ENCODE peak calls at places on chromosomes 16 and 17, in ten cellular contexts. H, R, G, K, A, N, B, J, L and Q are unnamed samples.

GRCh38 chr17:12545877-12546513 is 119.7 kb upstream of the MYOCD start:
- DNase-seq in H (no peak), R (no peak), G (no peak), K (peak), A (peak), N (no peak), B (peak), J (no peak), L (no peak), Q (no peak)

GRCh38 chr17:253091-253846 is 71.8 kb upstream of the DOC2B start:
- DNase-seq in H (no peak), R (no peak), G (no peak), K (no peak), A (no peak), N (no peak), B (no peak), J (no peak), L (no peak), Q (no peak)

GRCh38 chr16:22424161-22424937 is 49.9 kb upstream of the CDR2 start:
- DNase-seq in H (no peak), R (no peak), G (no peak), K (no peak), A (no peak), N (no peak), B (no peak), J (no peak), L (no peak), Q (no peak)

GRCh38 chr17:48542114-48542955 is 2.6 kb downstream of the HOXB2 start:
- DNase-seq in H (no peak), R (no peak), G (no peak), K (no peak), A (no peak), N (no peak), B (no peak), J (no peak), L (no peak), Q (peak)

GRCh38 chr17:4997302-4998026 is at the start of the genes INCA1 and KIF1C:
- DNase-seq in H (peak), R (peak), G (peak), K (peak), A (peak), N (peak), B (peak), J (peak), L (peak), Q (peak)

GRCh38 chr17:17497065-17497844 is 1.1 kb upstream of the RASD1 start:
- DNase-seq in H (no peak), R (no peak), G (no peak), K (no peak), A (no peak), N (no peak), B (no peak), J (no peak), L (no peak), Q (no peak)

GRCh38 chr17:42937712-42938596 is 26.3 kb downstream of the AARSD1 start:
- DNase-seq in H (no peak), R (no peak), G (no peak), K (peak), A (peak), N (no peak), B (peak), J (no peak), L (peak), Q (no peak)

GRCh38 chr16:4548124-4548523 is 8.0 kb upstream of the C16orf96 start:
- DNase-seq in H (no peak), R (no peak), G (no peak), K (no peak), A (no peak), N (no peak), B (no peak), J (no peak), L (no peak), Q (no peak)

GRCh38 chr17:9971991-9972390 is 66.9 kb upstream of the RCVRN start:
- DNase-seq in H (no peak), R (peak), G (no peak), K (peak), A (peak), N (no peak), B (no peak), J (no peak), L (no peak), Q (no peak)

GRCh38 chr16:14284930-14285541 is 213.9 kb downstream of the MRTFB start:
- DNase-seq in H (no peak), R (no peak), G (no peak), K (no peak), A (peak), N (no peak), B (peak), J (no peak), L (no peak), Q (no peak)

GRCh38 chr16:74874912-74875311 is 100.3 kb upstream of the FA2H start:
- DNase-seq in H (no peak), R (no peak), G (no peak), K (no peak), A (no peak), N (no peak), B (no peak), J (no peak), L (no peak), Q (no peak)

GRCh38 chr17:29150191-29150590 is 30.0 kb downstream of the MYO18A start:
- DNase-seq in H (no peak), R (no peak), G (no peak), K (no peak), A (no peak), N (no peak), B (no peak), J (peak), L (no peak), Q (no peak)

GRCh38 chr16:67016681-67017450 is 12.1 kb upstream of the CBFB start:
- DNase-seq in H (peak), R (no peak), G (no peak), K (no peak), A (no peak), N (no peak), B (no peak), J (no peak), L (no peak), Q (no peak)

GRCh38 chr16:77745972-77746371 is 23.7 kb downstream of the NUDT7 start:
- DNase-seq in H (no peak), R (no peak), G (no peak), K (no peak), A (no peak), N (no peak), B (no peak), J (no peak), L (no peak), Q (no peak)

GRCh38 chr17:61821655-61822054 is 41.7 kb downstream of the BRIP1 start:
- DNase-seq in H (no peak), R (no peak), G (no peak), K (no peak), A (no peak), N (no peak), B (no peak), J (no peak), L (no peak), Q (no peak)

GRCh38 chr16:57383276-57384247 is 11.3 kb downstream of the CX3CL1 start:
- DNase-seq in H (no peak), R (no peak), G (no peak), K (no peak), A (peak), N (no peak), B (no peak), J (no peak), L (no peak), Q (no peak)

GRCh38 chr16:12771341-12771798 is 32.3 kb downstream of the CPPED1 start:
- DNase-seq in H (no peak), R (no peak), G (no peak), K (no peak), A (no peak), N (no peak), B (no peak), J (no peak), L (no peak), Q (no peak)

GRCh38 chr16:3509470-3509928 is 8.7 kb downstream of the CLUAP1 start:
- DNase-seq in H (no peak), R (no peak), G (peak), K (no peak), A (no peak), N (no peak), B (no peak), J (peak), L (no peak), Q (peak)

GRCh38 chr17:17913695-17914332 is 58.4 kb downstream of the TOM1L2 start:
- DNase-seq in H (peak), R (peak), G (no peak), K (peak), A (peak), N (no peak), B (no peak), J (peak), L (no peak), Q (peak)

GRCh38 chr16:50606431-50607050 is 58.3 kb downstream of the NKD1 start:
- DNase-seq in H (no peak), R (no peak), G (no peak), K (no peak), A (no peak), N (no peak), B (no peak), J (no peak), L (no peak), Q (no peak)

GRCh38 chr16:77675464-77676324 is 46.6 kb upstream of the NUDT7 start:
- DNase-seq in H (no peak), R (peak), G (peak), K (no peak), A (peak), N (peak), B (peak), J (peak), L (peak), Q (peak)

GRCh38 chr16:526181-527014 is 1.1 kb upstream of the CAPN15 start:
- DNase-seq in H (no peak), R (no peak), G (no peak), K (no peak), A (peak), N (no peak), B (peak), J (no peak), L (peak), Q (no peak)

GRCh38 chr17:75152971-75153853 is 1.1 kb downstream of the JPT1 start:
- DNase-seq in H (peak), R (no peak), G (no peak), K (no peak), A (peak), N (no peak), B (peak), J (no peak), L (no peak), Q (no peak)

GRCh38 chr16:52569296-52569695 is 22.4 kb upstream of the TOX3 start:
- DNase-seq in H (no peak), R (no peak), G (no peak), K (no peak), A (no peak), N (no peak), B (peak), J (no peak), L (no peak), Q (no peak)